ENCODE peak calls at places on chromosomes 12 and 14, in eight cellular contexts. M is NCI-H748 treated with DMSO at 0.1 percent for 48 hours; R is psoas muscle; S is cardiac muscle cell; A is activated CD8-positive, alpha-beta memory T cell treated with anti-CD3 and anti-CD28 coated beads, Interleukin-2, amount 50 U/mL, for 4 hours; N is stimulated activated CD4-positive, alpha-beta T cell treated with anti-CD3 and anti-CD28 coated beads, Interleukin-4, amount 100 ng/mL, for 48 hours; C is coronary artery; J is ACHN. K is an unnamed sample.

GRCh38 chr12:65742481-65742971 is 81.8 kb upstream of the HMGA2 start:
- DNase-seq in A (no peak), N (no peak), C (no peak), R (no peak), J (no peak), S (no peak), M (no peak), K (no peak)

GRCh38 chr14:31622060-31622459 is 60.9 kb downstream of the NUBPL start:
- DNase-seq in S (no peak), M (no peak), R (no peak), J (no peak), A (no peak), N (no peak), C (no peak), K (no peak)

GRCh38 chr12:12801649-12802048 is 11.5 kb upstream of the DDX47 start:
- DNase-seq in R (no peak), S (no peak), C (no peak), A (no peak), N (no peak), M (no peak), J (no peak), K (no peak)

GRCh38 chr12:66127695-66128094 is 2.9 kb downstream of the LLPH start:
- DNase-seq in C (no peak), R (no peak), M (no peak), A (no peak), N (no peak), J (no peak), S (no peak), K (no peak)

GRCh38 chr12:2161478-2161877 is 108.7 kb downstream of the CACNA1C start:
- DNase-seq in R (peak), S (no peak), N (no peak), J (no peak), M (no peak), C (no peak), A (no peak), K (no peak)

GRCh38 chr12:82723093-82723492 is 36.4 kb downstream of the TMTC2 start:
- DNase-seq in C (no peak), A (no peak), N (no peak), R (no peak), S (no peak), M (no peak), J (no peak), K (no peak)

GRCh38 chr12:26112703-26113147 is 12.1 kb downstream of the BHLHE41 start:
- DNase-seq in J (peak), R (no peak), S (no peak), C (no peak), M (peak), N (no peak), A (no peak), K (no peak)

GRCh38 chr14:99566390-99567354 is 37.3 kb downstream of the CCDC85C start:
- DNase-seq in R (no peak), C (no peak), A (no peak), J (no peak), N (no peak), S (no peak), M (no peak), K (peak)

GRCh38 chr14:23366163-23366921 is 1.4 kb upstream of the EFS start:
- DNase-seq in S (peak), C (peak), J (no peak), R (peak), M (no peak), N (no peak), A (no peak), K (no peak)

GRCh38 chr12:125873031-125873430 is 807.8 kb downstream of the AACS start:
- DNase-seq in N (no peak), C (no peak), J (no peak), A (no peak), S (no peak), R (no peak), M (no peak), K (no peak)

GRCh38 chr14:33914676-33915516 is 36.0 kb downstream of the EGLN3 start:
- DNase-seq in M (no peak), J (peak), R (no peak), C (no peak), N (no peak), A (no peak), S (no peak), K (no peak)

GRCh38 chr12:8011331-8011730 is 21.2 kb upstream of the FOXJ2 start:
- DNase-seq in R (no peak), S (no peak), J (no peak), C (no peak), M (no peak), N (no peak), A (no peak), K (no peak)

GRCh38 chr12:16526693-16527092 is 79.3 kb downstream of the LMO3 start:
- DNase-seq in C (no peak), R (no peak), N (no peak), J (no peak), A (no peak), M (no peak), S (no peak), K (no peak)

GRCh38 chr12:79547735-79548347 is 142.9 kb downstream of the PAWR start:
- DNase-seq in R (no peak), J (peak), N (no peak), M (peak), S (peak), C (no peak), A (no peak), K (peak)

GRCh38 chr12:25459541-25459951 is 93.5 kb downstream of the LMNTD1 start:
- DNase-seq in S (no peak), R (no peak), N (no peak), M (no peak), J (no peak), A (no peak), C (no peak), K (no peak)

GRCh38 chr12:16611146-16611545 is 5.2 kb upstream of the LMO3 start:
- DNase-seq in J (no peak), C (no peak), M (peak), A (no peak), S (no peak), R (no peak), N (no peak), K (no peak)

GRCh38 chr12:59472273-59472672 is 123.6 kb upstream of the SLC16A7 start:
- DNase-seq in A (no peak), S (no peak), C (no peak), R (no peak), N (no peak), J (no peak), M (no peak), K (no peak)

GRCh38 chr12:107702106-107702505 is 16.5 kb downstream of the PWP1 start:
- DNase-seq in A (no peak), R (no peak), S (no peak), M (no peak), N (no peak), J (no peak), C (no peak), K (no peak)

GRCh38 chr12:18224745-18225144 is 36.6 kb upstream of the PIK3C2G start:
- DNase-seq in S (peak), R (no peak), N (no peak), A (no peak), C (no peak), M (peak), J (peak), K (peak)

GRCh38 chr12:109477963-109478315 is 505 bp downstream of the UBE3B start:
- DNase-seq in N (no peak), S (no peak), J (no peak), A (no peak), R (no peak), C (no peak), M (no peak), K (no peak)

GRCh38 chr14:68681256-68681655 is 111.6 kb downstream of the ZFP36L1 start:
- DNase-seq in C (no peak), M (no peak), R (no peak), A (no peak), J (no peak), S (no peak), N (no peak), K (no peak)

GRCh38 chr12:42372154-42372791 is 46.3 kb downstream of the PPHLN1 start:
- DNase-seq in C (no peak), A (peak), R (no peak), J (peak), M (peak), S (peak), N (no peak), K (peak)

GRCh38 chr12:31922341-31923062 is 36.7 kb upstream of the RESF1 start:
- DNase-seq in J (no peak), S (no peak), C (no peak), N (no peak), R (no peak), M (no peak), A (no peak), K (peak)

GRCh38 chr14:39884091-39884490 is 451.9 kb upstream of the FBXO33 start:
- DNase-seq in J (no peak), A (no peak), S (peak), N (no peak), C (no peak), M (no peak), R (no peak), K (no peak)

GRCh38 chr14:56855891-56856461 is 45.7 kb upstream of the OTX2 start:
- DNase-seq in S (peak), C (no peak), N (no peak), J (no peak), M (peak), A (no peak), R (no peak), K (peak)

K was measured in HepG2.